ENCODE peak calls at places on chromosomes 13 and 19, in four cellular contexts. J, E, O and P are unnamed samples.

GRCh38 chr19:35457173-35457572 is 9.1 kb downstream of the FFAR2 start:
- DNase-seq in J (no peak), E (no peak), O (no peak), P (peak; percentile 68)

GRCh38 chr13:45522571-45522970 is 57.8 kb downstream of the COG3 start:
- DNase-seq in J (no peak), E (no peak), O (no peak), P (no peak)

GRCh38 chr13:51158923-51159322 is 47.8 kb upstream of the C13orf42 start:
- DNase-seq in J (no peak), E (no peak), O (no peak), P (no peak)

GRCh38 chr19:55384576-55385235 is 614 bp upstream of the TMEM238 start:
- DNase-seq in J (no peak), E (peak; percentile 30), O (no peak), P (no peak)

GRCh38 chr19:42412223-42412622 is 15.0 kb downstream of the LIPE start:
- DNase-seq in J (no peak), E (peak; percentile 70), O (no peak), P (no peak)

GRCh38 chr13:107421951-107422350 is 793.4 kb downstream of the LIG4 start:
- DNase-seq in J (no peak), E (no peak), O (no peak), P (no peak)

GRCh38 chr19:6730941-6731670 is 6.3 kb downstream of the GPR108 start:
- DNase-seq in J (no peak), E (peak; percentile 17), O (no peak), P (no peak)

GRCh38 chr13:101623469-101624209 is 171.2 kb downstream of the ITGBL1 start:
- DNase-seq in J (no peak), E (no peak), O (peak; percentile 0), P (no peak)

GRCh38 chr13:98752111-98752941 is at the start of gene SLC15A1:
- DNase-seq in J (no peak), E (peak; percentile 70), O (no peak), P (no peak)
- TF ChIP-seq PBX3 in J (no peak), E (no peak), O (no peak), P (no peak)

GRCh38 chr13:110911880-110912279 is 3.0 kb downstream of the ANKRD10 start:
- DNase-seq in J (no peak), E (no peak), O (no peak), P (no peak)
- H3K4me1 ChIP-seq in J (peaks cover 47% of the 10 kb centered on the region), E (peaks cover 28% of the 10 kb centered on the region), O (peaks cover 66% of the 10 kb centered on the region), P (peaks cover 16% of the 10 kb centered on the region)

DNA sequence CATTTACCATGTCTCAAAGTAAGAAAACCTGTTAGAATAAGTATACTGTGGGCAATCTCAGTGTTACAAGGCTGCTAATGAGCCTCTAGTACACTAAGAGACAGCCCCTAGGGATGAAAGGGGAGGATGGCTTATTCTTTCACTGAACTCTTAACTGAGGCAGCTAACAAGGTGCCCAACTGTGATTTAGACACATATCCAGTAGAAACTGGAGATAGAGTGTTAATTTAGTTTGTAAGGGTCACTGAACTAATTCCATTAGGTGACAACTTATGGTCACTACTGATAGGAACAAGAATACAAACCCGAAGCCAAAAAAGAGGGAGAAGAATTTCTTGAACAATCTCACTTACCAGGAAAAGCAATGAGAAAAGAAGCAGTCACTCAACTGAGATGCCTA is 1010.6 kb downstream of the PCDH9 start:
- DNase-seq in J (no peak), E (no peak), O (no peak), P (no peak)
- TF ChIP-seq PBX3 in J (no peak), E (no peak), O (no peak), P (no peak)

GRCh38 chr19:13028027-13028426 is 32.8 kb downstream of the NFIX start:
- DNase-seq in J (no peak), E (no peak), O (no peak), P (no peak)
- H3K4me1 ChIP-seq in J (peaks cover 19% of the 10 kb centered on the region), E (peaks cover 40% of the 10 kb centered on the region), O (peaks cover 90% of the 10 kb centered on the region), P (peaks cover 6% of the 10 kb centered on the region)

GRCh38 chr19:32692727-32693061 is 1.1 kb downstream of the NUDT19 start:
- DNase-seq in J (no peak), E (no peak), O (no peak), P (no peak)

GRCh38 chr19:32687681-32688080 is 3.9 kb upstream of the NUDT19 start:
- DNase-seq in J (no peak), E (no peak), O (no peak), P (no peak)

GRCh38 chr19:32688315-32688714 is 3.3 kb upstream of the NUDT19 start:
- DNase-seq in J (no peak), E (no peak), O (no peak), P (no peak)

GRCh38 chr19:32691291-32691951 is at the start of gene NUDT19:
- DNase-seq in J (peak; percentile 98), E (peak; percentile 93), O (peak; percentile 78), P (peak; percentile 62)

GRCh38 chr19:32691952-32692726 is 518 bp downstream of the NUDT19 start:
- DNase-seq in J (no peak), E (peak; percentile 81), O (no peak), P (no peak)
- TF ChIP-seq PBX3 in J (peak; percentile 3), E (no peak), O (no peak), P (no peak)

GRCh38 chr13:33206425-33206824 is 79.1 kb downstream of the STARD13 start:
- DNase-seq in J (no peak), E (no peak), O (no peak), P (no peak)
- H3K4me1 ChIP-seq in J (no peaks in the 10 kb centered on the region), E (peaks cover 39% of the 10 kb centered on the region), O (peaks cover 33% of the 10 kb centered on the region), P (peaks cover 31% of the 10 kb centered on the region)

GRCh38 chr13:24693862-24694471 is 13.8 kb downstream of the ATP12A start:
- DNase-seq in J (peak; percentile 70), E (peak; percentile 84), O (peak; percentile 60), P (no peak)

GRCh38 chr13:24694907-24695306 is 14.7 kb downstream of the ATP12A start:
- DNase-seq in J (no peak), E (no peak), O (no peak), P (no peak)

GRCh38 chr13:24700539-24700938 is 20.3 kb downstream of the ATP12A start:
- DNase-seq in J (no peak), E (no peak), O (no peak), P (no peak)

GRCh38 chr13:24698686-24699085 is 18.5 kb downstream of the ATP12A start:
- DNase-seq in J (no peak), E (no peak), O (no peak), P (no peak)

GRCh38 chr13:24699541-24699940 is 19.3 kb downstream of the ATP12A start:
- DNase-seq in J (no peak), E (no peak), O (no peak), P (no peak)
- TF ChIP-seq PBX3 in J (no peak), E (no peak), O (no peak), P (no peak)